ENCODE peak calls at places on chromosomes 3 and 15, in seven cellular contexts. F is sigmoid colon, V is foreskin keratinocyte, D is gastrocnemius medialis, T is ovary, G is IMR-90, Y is brain microvascular endothelial cell. A is an unnamed sample.

GRCh38 chr15:66876731-66877545 is 174.9 kb downstream of the SMAD6 start:
- DNase-seq in F (no peak), V (no peak), D (no peak), T (no peak), G (no peak), Y (no peak), A (no peak)

GRCh38 chr3:10242182-10243065 is 5.8 kb upstream of the TATDN2 start:
- DNase-seq in F (peak), V (no peak), D (no peak), T (no peak), G (peak), Y (peak), A (peak)

GRCh38 chr3:52769786-52770445 is 824 bp downstream of the NEK4 start:
- DNase-seq in F (no peak), V (no peak), D (no peak), T (no peak), G (no peak), Y (no peak), A (peak)

GRCh38 chr3:120153294-120153693 is 59.0 kb upstream of the GSK3B start:
- DNase-seq in F (no peak), V (peak), D (no peak), T (no peak), G (peak), Y (peak), A (peak)

GRCh38 chr3:55958605-55959004 is 471.5 kb upstream of the WNT5A start:
- DNase-seq in F (no peak), V (no peak), D (no peak), T (no peak), G (no peak), Y (no peak), A (no peak)

GRCh38 chr15:58361291-58361759 is 70.5 kb upstream of the LIPC start:
- DNase-seq in F (no peak), V (peak), D (no peak), T (no peak), G (peak), Y (peak), A (no peak)

GRCh38 chr3:115525726-115526125 is 97.6 kb upstream of the GAP43 start:
- DNase-seq in F (no peak), V (no peak), D (no peak), T (no peak), G (no peak), Y (no peak), A (peak)

GRCh38 chr15:90261811-90262210 is 3.7 kb upstream of the NGRN start:
- DNase-seq in F (no peak), V (peak), D (no peak), T (peak), G (peak), Y (peak), A (peak)

GRCh38 chr3:156349978-156350377 is 204.9 kb downstream of the SSR3 start:
- DNase-seq in F (no peak), V (no peak), D (no peak), T (no peak), G (no peak), Y (no peak), A (no peak)

GRCh38 chr3:98003306-98003969 is 31.2 kb upstream of the RIOX2 start:
- DNase-seq in F (no peak), V (no peak), D (no peak), T (no peak), G (no peak), Y (no peak), A (no peak)

GRCh38 chr3:182908471-182908870 is 71.9 kb downstream of the DCUN1D1 start:
- DNase-seq in F (no peak), V (no peak), D (no peak), T (no peak), G (peak), Y (no peak), A (no peak)
- TF ChIP-seq CTCF in F (no peak), V (no peak), D (no peak), T (no peak), G (no peak), Y (no peak), A (no peak)

DNA sequence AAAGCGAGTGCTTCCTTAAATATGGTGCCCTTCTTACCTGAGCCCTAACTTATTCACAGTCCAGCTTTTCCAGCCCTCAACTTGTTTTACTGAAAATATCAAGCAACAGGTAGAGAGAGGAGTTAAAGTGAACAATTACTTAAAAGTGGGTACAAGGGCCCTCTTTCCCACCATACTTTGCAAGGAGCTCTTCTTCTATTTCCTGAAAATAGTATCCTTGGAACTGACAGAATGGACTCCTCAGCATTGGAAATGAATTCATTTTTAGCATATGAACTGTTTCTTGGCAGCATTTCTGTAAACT is 64.4 kb upstream of the UBE2E1 start:
- DNase-seq in F (no peak), V (no peak), D (no peak), T (no peak), G (no peak), Y (no peak), A (no peak)
- H3K27ac ChIP-seq in F (no peak), V (peak), D (no peak), T (no peak), G (no peak), Y (no peak), A (no peak)

GRCh38 chr3:72185549-72186484 is 400.9 kb upstream of the PROK2 start:
- DNase-seq in F (no peak), V (peak), D (no peak), T (no peak), G (peak), Y (peak), A (no peak)

GRCh38 chr3:72190050-72190449 is 405.1 kb upstream of the PROK2 start:
- DNase-seq in F (no peak), V (no peak), D (no peak), T (no peak), G (no peak), Y (no peak), A (no peak)

GRCh38 chr3:72186485-72186864 is 401.5 kb upstream of the PROK2 start:
- DNase-seq in F (no peak), V (no peak), D (no peak), T (no peak), G (peak), Y (peak), A (no peak)

GRCh38 chr3:72189344-72189743 is 404.4 kb upstream of the PROK2 start:
- DNase-seq in F (no peak), V (no peak), D (no peak), T (no peak), G (no peak), Y (no peak), A (peak)

DNA sequence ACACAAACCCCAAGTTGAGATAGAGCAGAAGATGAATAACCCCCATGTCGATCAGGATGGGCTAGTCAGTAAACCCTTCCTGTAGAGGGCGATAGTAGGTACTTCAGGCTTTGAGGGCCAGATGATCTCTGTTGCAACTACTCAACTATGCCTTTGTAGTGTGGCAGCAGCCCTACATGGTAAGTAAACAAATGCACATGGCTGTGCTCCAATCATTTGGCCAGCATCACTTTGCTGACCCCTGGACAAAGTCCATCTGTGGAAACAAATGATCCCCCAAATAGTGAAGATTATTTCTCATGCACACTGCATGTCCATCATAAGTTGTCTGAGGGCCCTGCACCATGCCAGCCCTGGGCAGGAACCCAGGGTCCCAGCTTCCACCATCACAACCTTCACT is 402.2 kb upstream of the PROK2 start:
- DNase-seq in F (no peak), V (no peak), D (no peak), T (no peak), G (no peak), Y (no peak), A (no peak)
- TF ChIP-seq CTCF in F (no peak), V (peak), D (no peak), T (no peak), G (no peak), Y (peak), A (peak)

GRCh38 chr3:65712156-65712555 is 326.6 kb downstream of the MAGI1 start:
- DNase-seq in F (no peak), V (no peak), D (no peak), T (no peak), G (peak), Y (no peak), A (no peak)

GRCh38 chr3:65714138-65714537 is 324.6 kb downstream of the MAGI1 start:
- DNase-seq in F (no peak), V (no peak), D (no peak), T (peak), G (peak), Y (peak), A (peak)

GRCh38 chr3:65717676-65718346 is 320.9 kb downstream of the MAGI1 start:
- DNase-seq in F (no peak), V (no peak), D (no peak), T (no peak), G (no peak), Y (no peak), A (no peak)

GRCh38 chr3:65716372-65716771 is 322.3 kb downstream of the MAGI1 start:
- DNase-seq in F (no peak), V (no peak), D (no peak), T (no peak), G (no peak), Y (no peak), A (no peak)

GRCh38 chr3:65713016-65713415 is 325.7 kb downstream of the MAGI1 start:
- DNase-seq in F (peak), V (no peak), D (no peak), T (no peak), G (peak), Y (peak), A (no peak)
- H3K27ac ChIP-seq in F (peak), V (no peak), D (no peak), T (no peak), G (no peak), Y (no peak), A (no peak)

DNA sequence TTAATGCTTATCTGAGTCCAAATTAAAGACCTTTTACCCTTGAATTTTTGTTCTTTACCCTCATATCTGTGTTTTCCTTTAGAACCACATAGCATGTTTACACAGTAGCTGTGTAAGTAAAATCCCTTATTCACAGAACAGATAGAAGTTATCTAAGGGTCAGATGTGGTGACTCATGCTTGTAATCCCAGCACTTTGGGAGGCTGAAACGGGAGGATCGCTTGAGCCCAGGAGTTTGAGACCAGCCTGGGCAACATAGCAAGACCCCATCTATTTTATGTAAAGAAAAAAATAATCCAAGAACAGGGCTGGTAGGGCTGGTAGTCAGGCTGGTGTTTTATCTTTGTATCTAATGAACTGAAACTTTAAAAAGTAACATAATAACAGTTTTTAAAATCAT is 23.2 kb downstream of the NXPE3 start:
- DNase-seq in F (no peak), V (no peak), D (no peak), T (no peak), G (no peak), Y (no peak), A (no peak)
- TF ChIP-seq CTCF in F (no peak), V (no peak), D (no peak), T (no peak), G (no peak), Y (no peak), A (no peak)

A was measured in cardiac muscle cell.